ENCODE peak calls at places on chromosomes 16 and 17, in seven cellular contexts. E is H9, O is adrenal gland, S is GM13976, L is heart left ventricle, N is psoas muscle, I is tibial nerve. Q is an unnamed sample.

GRCh38 chr17:27496501-27496943 is 40.3 kb downstream of the KSR1 start:
- DNase-seq in S (no peak), L (no peak), I (no peak), O (no peak), N (no peak), E (peak; percentile 76), Q (no peak)

GRCh38 chr17:30291571-30292489 is at the start of gene BLMH:
- DNase-seq in I (peak; percentile 60), O (peak; percentile 84), E (peak; percentile 85), N (peak; percentile 89), S (peak; percentile 96), L (peak; percentile 88), Q (peak; percentile 44)

GRCh38 chr16:67563708-67564468 is 1.6 kb downstream of the CTCF start:
- DNase-seq in S (no peak), O (no peak), I (peak; percentile 66), N (peak; percentile 83), L (peak; percentile 53), E (no peak), Q (peak; percentile 66)

GRCh38 chr16:1145383-1146100 is 7.4 kb upstream of the CACNA1H start:
- DNase-seq in L (no peak), E (no peak), O (no peak), N (no peak), S (no peak), I (no peak), Q (no peak)

GRCh38 chr17:57898487-57899311 is 48.9 kb upstream of the MRPS23 start:
- DNase-seq in N (peak; percentile 84), L (peak; percentile 92), I (no peak), E (peak; percentile 95), S (no peak), O (no peak), Q (no peak)

GRCh38 chr17:82963104-82963950 is 116.1 kb upstream of the METRNL start:
- DNase-seq in E (peak; percentile 90), S (peak; percentile 75), O (peak; percentile 61), I (peak; percentile 75), L (peak; percentile 90), N (peak; percentile 88), Q (peak; percentile 62)

GRCh38 chr17:77959926-77960521 is 1.5 kb downstream of the TNRC6C start:
- DNase-seq in I (no peak), S (no peak), L (no peak), E (peak; percentile 57), O (no peak), N (no peak), Q (no peak)

GRCh38 chr17:78529871-78530670 is 47.1 kb downstream of the DNAH17 start:
- DNase-seq in S (no peak), E (peak; percentile 31), N (no peak), I (no peak), O (no peak), L (no peak), Q (no peak)

GRCh38 chr17:75285123-75285522 is 4.1 kb downstream of the SLC25A19 start:
- DNase-seq in O (no peak), I (no peak), N (no peak), E (no peak), S (no peak), L (no peak), Q (no peak)

GRCh38 chr16:71205482-71206131 is 24.9 kb downstream of the HYDIN start:
- DNase-seq in I (no peak), S (no peak), O (no peak), E (no peak), N (peak; percentile 44), L (peak; percentile 50), Q (no peak)

GRCh38 chr16:15874745-15875314 is 13.6 kb downstream of the CEP20 start:
- DNase-seq in N (peak; percentile 65), I (peak; percentile 61), L (peak; percentile 33), O (peak; percentile 54), E (peak; percentile 57), S (no peak), Q (peak; percentile 45)

GRCh38 chr17:19322129-19322505 is 40.4 kb downstream of the B9D1 start:
- DNase-seq in E (no peak), S (no peak), N (no peak), I (no peak), O (no peak), L (no peak), Q (no peak)

GRCh38 chr17:28888832-28889231 is 8.7 kb downstream of the FLOT2 start:
- DNase-seq in E (no peak), N (no peak), I (no peak), S (no peak), O (no peak), L (no peak), Q (no peak)

GRCh38 chr17:43382776-43383175 is 16.0 kb upstream of the ARL4D start:
- DNase-seq in E (no peak), I (no peak), L (no peak), O (no peak), S (no peak), N (no peak), Q (no peak)

GRCh38 chr17:26773189-26774188 is 520.4 kb upstream of the WSB1 start:
- DNase-seq in L (no peak), S (no peak), I (no peak), O (no peak), E (no peak), N (no peak), Q (no peak)

GRCh38 chr17:1362065-1362848 is 37.8 kb downstream of the YWHAE start:
- DNase-seq in S (no peak), E (no peak), L (no peak), I (no peak), N (no peak), O (no peak), Q (no peak)

GRCh38 chr17:44004077-44004760 is at the start of gene NAGS:
- DNase-seq in L (no peak), N (peak; percentile 47), S (no peak), I (no peak), E (peak; percentile 84), O (peak; percentile 39), Q (no peak)

GRCh38 chr17:73770115-73770848 is 126.0 kb upstream of the SDK2 start:
- DNase-seq in L (peak; percentile 91), I (peak; percentile 85), O (peak; percentile 86), N (peak; percentile 81), S (no peak), E (no peak), Q (peak; percentile 23)

GRCh38 chr17:81854974-81855774 is 5.2 kb downstream of the P4HB start:
- DNase-seq in L (no peak), E (no peak), S (no peak), O (no peak), N (no peak), I (no peak), Q (no peak)
- TF ChIP-seq CTCF in L (no peak), E (peak; percentile 42), S (no peak), O (no peak), N (peak; percentile 40), I (no peak), Q (no peak)

DNA sequence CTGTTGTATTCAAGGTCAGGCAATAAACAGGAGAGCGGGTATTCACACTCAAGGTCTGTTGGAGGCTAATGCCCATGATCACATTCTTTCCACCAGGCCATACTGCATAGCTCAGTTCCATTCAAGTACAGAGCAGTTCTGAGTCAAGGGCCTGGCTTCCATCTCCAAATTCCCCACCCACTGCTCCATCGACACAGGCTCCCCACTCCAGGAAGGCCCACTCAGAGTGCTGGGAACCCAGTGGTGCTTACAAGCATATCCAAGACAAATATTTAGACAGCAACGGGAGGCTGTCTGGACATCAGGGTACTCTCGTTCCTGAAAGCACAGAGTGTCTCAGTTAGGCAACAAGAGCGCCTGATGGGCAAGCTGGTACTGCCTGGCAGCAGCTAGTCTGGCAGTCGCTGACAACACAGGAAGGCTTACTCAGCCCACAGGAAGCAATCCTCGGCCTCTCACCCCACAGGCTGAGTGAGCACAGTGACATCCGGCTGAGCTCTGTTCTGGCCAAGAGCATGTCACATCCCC is 40.9 kb downstream of the RFFL start:
- DNase-seq in N (peak; percentile 79), L (peak; percentile 76), O (peak; percentile 29), E (no peak), S (peak; percentile 58), I (peak; percentile 38), Q (peak; percentile 30)
- TF ChIP-seq CTCF in N (no peak), L (no peak), O (no peak), E (no peak), S (no peak), I (no peak), Q (no peak)

DNA sequence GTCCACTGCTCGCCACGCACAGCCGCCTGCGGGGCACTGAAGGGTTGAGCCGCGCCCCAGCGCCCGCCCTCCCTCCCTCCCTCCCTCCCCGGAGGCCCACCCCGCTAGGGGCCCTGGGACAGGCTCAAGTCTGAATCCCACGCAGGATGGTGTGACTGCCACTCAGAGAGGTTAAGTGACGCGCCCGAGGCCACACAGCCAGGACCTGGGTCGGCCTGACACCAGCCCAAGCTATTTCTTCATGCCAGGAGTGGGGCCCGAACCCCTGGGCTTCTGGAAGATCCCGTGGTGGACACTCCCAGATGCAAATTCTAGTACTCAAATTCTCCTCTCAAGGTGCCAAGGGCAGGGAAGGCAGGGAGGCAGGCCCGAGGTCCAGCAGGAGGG is 5.2 kb downstream of the IL17C start:
- DNase-seq in L (no peak), I (no peak), E (no peak), N (no peak), O (no peak), S (no peak), Q (no peak)
- TF ChIP-seq CTCF in L (no peak), I (no peak), E (no peak), N (no peak), O (no peak), S (no peak), Q (no peak)

GRCh38 chr17:40315678-40316570 is 6.9 kb downstream of the RARA start:
- DNase-seq in S (no peak), O (no peak), N (peak; percentile 54), L (peak; percentile 21), E (no peak), I (no peak), Q (no peak)

GRCh38 chr17:40316571-40317344 is 7.8 kb downstream of the RARA start:
- DNase-seq in O (peak; percentile 49), E (peak; percentile 79), S (no peak), N (peak; percentile 84), I (no peak), L (peak; percentile 87), Q (no peak)

GRCh38 chr17:40318835-40319332 is 9.9 kb downstream of the RARA start:
- DNase-seq in I (no peak), E (no peak), N (no peak), O (peak; percentile 43), S (no peak), L (peak; percentile 32), Q (no peak)

GRCh38 chr17:40317880-40318834 is 9.2 kb downstream of the RARA start:
- DNase-seq in E (peak; percentile 98), O (peak; percentile 95), L (peak; percentile 98), N (peak; percentile 97), I (peak; percentile 97), S (peak; percentile 98), Q (peak; percentile 92)

DNA sequence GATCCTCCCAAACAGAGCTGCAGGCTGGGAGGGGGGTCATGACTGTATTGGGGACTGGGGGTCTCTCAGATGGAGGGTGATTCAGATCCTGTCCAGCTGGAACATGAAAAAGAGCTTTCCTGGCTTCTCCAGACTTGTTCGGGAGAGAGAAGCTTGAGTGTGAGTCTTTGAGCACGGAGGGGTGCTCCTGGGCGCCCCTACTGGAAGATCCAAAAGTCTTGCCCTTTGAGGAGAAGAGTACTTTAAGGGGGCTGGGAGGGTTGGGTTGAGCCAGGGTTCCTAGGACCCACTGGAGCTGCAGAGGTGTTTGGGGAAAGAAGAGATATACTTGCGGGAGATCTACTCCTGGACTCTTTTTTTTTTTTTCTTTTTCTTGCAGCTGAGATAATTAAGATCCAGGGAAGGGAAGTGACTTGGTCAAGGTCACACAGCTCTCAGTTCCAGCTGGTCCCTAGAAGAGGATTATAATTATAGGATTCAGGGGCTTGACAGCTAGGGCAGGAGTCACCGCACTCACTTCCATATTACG is 8.4 kb downstream of the RARA start:
- DNase-seq in S (peak; percentile 72), N (peak; percentile 75), O (no peak), L (peak; percentile 73), I (no peak), E (peak; percentile 85), Q (no peak)
- TF ChIP-seq CTCF in S (peak; percentile 56), N (peak; percentile 47), O (peak; percentile 24), L (peak; percentile 64), I (peak; percentile 28), E (peak; percentile 63), Q (peak; percentile 73)

Q was measured in AG09319.